ENCODE peak calls at places on chromosomes 4 and X, in eight cellular contexts. One of them, this sample, is unnamed.

GRCh38 chr4:110265001-110265400 is 66.6 kb upstream of the ELOVL6 start:
- DNase-seq in T-helper 2 cell: no peak
- DNase-seq in MCF 10A: no peak
- DNase-seq in heart right ventricle: no peak
- DNase-seq in fibroblast of lung: no peak
- DNase-seq in GDM1: no peak
- DNase-seq in substantia nigra: no peak
- DNase-seq in lung: no peak
- DNase-seq in this sample: no peak

GRCh38 chr4:166827653-166828052 is 406.6 kb downstream of the SPOCK3 start:
- DNase-seq in fibroblast of lung: no peak
- DNase-seq in T-helper 2 cell: no peak
- DNase-seq in lung: no peak
- DNase-seq in substantia nigra: no peak
- DNase-seq in MCF 10A: no peak
- DNase-seq in heart right ventricle: no peak
- DNase-seq in GDM1: no peak
- DNase-seq in this sample: no peak

GRCh38 chr4:40583850-40584439 is 45.7 kb downstream of the RBM47 start:
- DNase-seq in lung: no peak
- DNase-seq in heart right ventricle: no peak
- DNase-seq in fibroblast of lung: no peak
- DNase-seq in GDM1: no peak
- DNase-seq in MCF 10A: no peak
- DNase-seq in T-helper 2 cell: no peak
- DNase-seq in substantia nigra: no peak
- DNase-seq in this sample: no peak

GRCh38 chr4:125796138-125796537 is 481.4 kb downstream of the FAT4 start:
- DNase-seq in T-helper 2 cell: no peak
- DNase-seq in MCF 10A: no peak
- DNase-seq in GDM1: no peak
- DNase-seq in lung: no peak
- DNase-seq in substantia nigra: no peak
- DNase-seq in fibroblast of lung: peak; percentile 24
- DNase-seq in heart right ventricle: no peak
- DNase-seq in this sample: no peak

GRCh38 chr4:54959656-54960055 is 165.7 kb downstream of the KDR start:
- DNase-seq in lung: no peak
- DNase-seq in fibroblast of lung: peak; percentile 47
- DNase-seq in GDM1: no peak
- DNase-seq in MCF 10A: no peak
- DNase-seq in heart right ventricle: no peak
- DNase-seq in substantia nigra: no peak
- DNase-seq in T-helper 2 cell: no peak
- DNase-seq in this sample: no peak

GRCh38 chrX:27008486-27008885 is 454.7 kb downstream of the PPP4R3C start:
- DNase-seq in lung: no peak
- DNase-seq in MCF 10A: no peak
- DNase-seq in heart right ventricle: no peak
- DNase-seq in fibroblast of lung: no peak
- DNase-seq in substantia nigra: no peak
- DNase-seq in T-helper 2 cell: no peak
- DNase-seq in GDM1: no peak
- DNase-seq in this sample: no peak

GRCh38 chrX:13167444-13168207 is 123.2 kb upstream of the FAM9C start:
- DNase-seq in MCF 10A: peak; percentile 11
- DNase-seq in heart right ventricle: peak; percentile 45
- DNase-seq in GDM1: no peak
- DNase-seq in lung: no peak
- DNase-seq in fibroblast of lung: no peak
- DNase-seq in substantia nigra: no peak
- DNase-seq in T-helper 2 cell: no peak
- DNase-seq in this sample: no peak

GRCh38 chr4:114867291-114867690 is 246.1 kb downstream of the NDST4 start:
- DNase-seq in heart right ventricle: no peak
- DNase-seq in lung: no peak
- DNase-seq in substantia nigra: no peak
- DNase-seq in T-helper 2 cell: no peak
- DNase-seq in GDM1: peak; percentile 1
- DNase-seq in MCF 10A: no peak
- DNase-seq in fibroblast of lung: no peak
- DNase-seq in this sample: no peak

GRCh38 chrX:153780678-153781427 is at the start of gene SRPK3:
- DNase-seq in MCF 10A: no peak
- DNase-seq in substantia nigra: no peak
- DNase-seq in heart right ventricle: no peak
- DNase-seq in GDM1: no peak
- DNase-seq in T-helper 2 cell: no peak
- DNase-seq in lung: no peak
- DNase-seq in fibroblast of lung: no peak
- DNase-seq in this sample: no peak

GRCh38 chr4:125397226-125397625 is 82.5 kb downstream of the FAT4 start:
- DNase-seq in substantia nigra: no peak
- DNase-seq in MCF 10A: peak; percentile 12
- DNase-seq in heart right ventricle: no peak
- DNase-seq in lung: no peak
- DNase-seq in T-helper 2 cell: no peak
- DNase-seq in fibroblast of lung: no peak
- DNase-seq in GDM1: no peak
- DNase-seq in this sample: no peak

GRCh38 chr4:15515106-15515505 is 45.4 kb downstream of the CC2D2A start:
- DNase-seq in MCF 10A: no peak
- DNase-seq in GDM1: no peak
- DNase-seq in heart right ventricle: no peak
- DNase-seq in T-helper 2 cell: no peak
- DNase-seq in substantia nigra: no peak
- DNase-seq in fibroblast of lung: no peak
- DNase-seq in lung: no peak
- DNase-seq in this sample: no peak

GRCh38 chrX:153689654-153690465 is 2.1 kb downstream of the SLC6A8 start:
- DNase-seq in MCF 10A: peak; percentile 57
- DNase-seq in lung: no peak
- DNase-seq in GDM1: no peak
- DNase-seq in fibroblast of lung: no peak
- DNase-seq in substantia nigra: no peak
- DNase-seq in T-helper 2 cell: no peak
- DNase-seq in heart right ventricle: no peak
- DNase-seq in this sample: no peak

GRCh38 chrX:99142745-99143144 is 1267.3 kb downstream of the PCDH19 start:
- DNase-seq in substantia nigra: no peak
- DNase-seq in lung: no peak
- DNase-seq in heart right ventricle: no peak
- DNase-seq in fibroblast of lung: no peak
- DNase-seq in GDM1: no peak
- DNase-seq in MCF 10A: no peak
- DNase-seq in T-helper 2 cell: no peak
- DNase-seq in this sample: no peak

GRCh38 chrX:52262195-52262546 is 77.5 kb downstream of the MAGED4 start:
- DNase-seq in heart right ventricle: no peak
- DNase-seq in lung: no peak
- DNase-seq in T-helper 2 cell: no peak
- DNase-seq in MCF 10A: no peak
- DNase-seq in GDM1: no peak
- DNase-seq in fibroblast of lung: no peak
- DNase-seq in substantia nigra: no peak
- DNase-seq in this sample: no peak

GRCh38 chr4:61831987-61832386 is 631.9 kb downstream of the ADGRL3 start:
- DNase-seq in heart right ventricle: no peak
- DNase-seq in lung: no peak
- DNase-seq in MCF 10A: no peak
- DNase-seq in fibroblast of lung: no peak
- DNase-seq in T-helper 2 cell: no peak
- DNase-seq in substantia nigra: no peak
- DNase-seq in GDM1: no peak
- DNase-seq in this sample: no peak

GRCh38 chr4:27084685-27085356 is 224.2 kb downstream of the STIM2 start:
- DNase-seq in MCF 10A: no peak
- DNase-seq in fibroblast of lung: peak; percentile 26
- DNase-seq in substantia nigra: peak; percentile 12
- DNase-seq in GDM1: no peak
- DNase-seq in lung: no peak
- DNase-seq in T-helper 2 cell: no peak
- DNase-seq in heart right ventricle: no peak
- DNase-seq in this sample: no peak

GRCh38 chrX:101230636-101231035 is 11.1 kb downstream of the DRP2 start:
- DNase-seq in GDM1: no peak
- DNase-seq in heart right ventricle: no peak
- DNase-seq in MCF 10A: peak; percentile 11
- DNase-seq in substantia nigra: no peak
- DNase-seq in T-helper 2 cell: no peak
- DNase-seq in fibroblast of lung: peak; percentile 1
- DNase-seq in lung: no peak
- DNase-seq in this sample: no peak

GRCh38 chr4:154999950-155000578 is 208.4 kb upstream of the NPY2R start:
- DNase-seq in heart right ventricle: no peak
- DNase-seq in MCF 10A: no peak
- DNase-seq in lung: no peak
- DNase-seq in fibroblast of lung: peak; percentile 19
- DNase-seq in GDM1: no peak
- DNase-seq in substantia nigra: no peak
- DNase-seq in T-helper 2 cell: no peak
- DNase-seq in this sample: no peak

GRCh38 chrX:13028871-13029336 is 15.5 kb downstream of the FAM9C start:
- DNase-seq in fibroblast of lung: no peak
- DNase-seq in T-helper 2 cell: no peak
- DNase-seq in GDM1: no peak
- DNase-seq in heart right ventricle: no peak
- DNase-seq in MCF 10A: peak; percentile 61
- DNase-seq in lung: no peak
- DNase-seq in substantia nigra: no peak
- DNase-seq in this sample: no peak

GRCh38 chr4:5510506-5510905 is 197.9 kb downstream of the EVC2 start:
- DNase-seq in substantia nigra: no peak
- DNase-seq in fibroblast of lung: no peak
- DNase-seq in GDM1: no peak
- DNase-seq in heart right ventricle: no peak
- DNase-seq in T-helper 2 cell: no peak
- DNase-seq in MCF 10A: no peak
- DNase-seq in lung: no peak
- DNase-seq in this sample: no peak

GRCh38 chr4:112379306-112379705 is 82.1 kb downstream of the ALPK1 start:
- DNase-seq in substantia nigra: no peak
- DNase-seq in T-helper 2 cell: no peak
- DNase-seq in heart right ventricle: no peak
- DNase-seq in fibroblast of lung: no peak
- DNase-seq in MCF 10A: no peak
- DNase-seq in lung: no peak
- DNase-seq in GDM1: no peak
- DNase-seq in this sample: no peak

GRCh38 chr4:101707596-101707995 is 82.9 kb upstream of the BANK1 start:
- DNase-seq in T-helper 2 cell: no peak
- DNase-seq in fibroblast of lung: no peak
- DNase-seq in substantia nigra: no peak
- DNase-seq in MCF 10A: no peak
- DNase-seq in heart right ventricle: no peak
- DNase-seq in GDM1: no peak
- DNase-seq in lung: no peak
- DNase-seq in this sample: no peak

GRCh38 chr4:5980436-5981155 is 37.6 kb downstream of the C4orf50 start:
- DNase-seq in lung: no peak
- DNase-seq in T-helper 2 cell: no peak
- DNase-seq in heart right ventricle: no peak
- DNase-seq in substantia nigra: no peak
- DNase-seq in GDM1: no peak
- DNase-seq in MCF 10A: peak; percentile 5
- DNase-seq in fibroblast of lung: peak; percentile 2
- DNase-seq in this sample: no peak

GRCh38 chr4:122744229-122744628 is 11.7 kb downstream of the BBS12 start:
- DNase-seq in fibroblast of lung: peak; percentile 77
- DNase-seq in T-helper 2 cell: no peak
- DNase-seq in GDM1: no peak
- DNase-seq in heart right ventricle: no peak
- DNase-seq in substantia nigra: no peak
- DNase-seq in MCF 10A: peak; percentile 76
- DNase-seq in lung: no peak
- DNase-seq in this sample: no peak

GRCh38 chrX:45771560-45772340 is 571.1 kb upstream of the DIPK2B start:
- DNase-seq in T-helper 2 cell: peak; percentile 10
- DNase-seq in lung: no peak
- DNase-seq in substantia nigra: no peak
- DNase-seq in GDM1: peak; percentile 50
- DNase-seq in MCF 10A: no peak
- DNase-seq in heart right ventricle: peak; percentile 7
- DNase-seq in fibroblast of lung: peak; percentile 81
- DNase-seq in this sample: no peak

GRCh38 chr4:131370846-131371245 is 1778.2 kb upstream of the PCDH10 start:
- DNase-seq in lung: no peak
- DNase-seq in GDM1: no peak
- DNase-seq in MCF 10A: peak; percentile 22
- DNase-seq in fibroblast of lung: no peak
- DNase-seq in heart right ventricle: no peak
- DNase-seq in substantia nigra: no peak
- DNase-seq in T-helper 2 cell: no peak
- DNase-seq in this sample: no peak

GRCh38 chrX:22186165-22186564 is 86.5 kb upstream of the CBLL2 start:
- DNase-seq in heart right ventricle: no peak
- DNase-seq in lung: no peak
- DNase-seq in GDM1: no peak
- DNase-seq in T-helper 2 cell: no peak
- DNase-seq in substantia nigra: no peak
- DNase-seq in MCF 10A: no peak
- DNase-seq in fibroblast of lung: no peak
- DNase-seq in this sample: no peak

GRCh38 chr4:10018818-10019438 is 2.4 kb downstream of the SLC2A9 start:
- DNase-seq in lung: peak; percentile 97
- DNase-seq in T-helper 2 cell: peak; percentile 84
- DNase-seq in substantia nigra: peak; percentile 84
- DNase-seq in GDM1: peak; percentile 42
- DNase-seq in fibroblast of lung: peak; percentile 93
- DNase-seq in MCF 10A: peak; percentile 98
- DNase-seq in heart right ventricle: peak; percentile 99
- DNase-seq in this sample: peak; percentile 82

GRCh38 chr4:4869731-4870483 is 10.4 kb downstream of the MSX1 start:
- DNase-seq in GDM1: no peak
- DNase-seq in substantia nigra: no peak
- DNase-seq in T-helper 2 cell: no peak
- DNase-seq in lung: no peak
- DNase-seq in MCF 10A: no peak
- DNase-seq in heart right ventricle: no peak
- DNase-seq in fibroblast of lung: no peak
- DNase-seq in this sample: no peak

GRCh38 chrX:109889289-109890006 is 113.5 kb upstream of the TMEM164 start:
- DNase-seq in T-helper 2 cell: no peak
- DNase-seq in GDM1: peak; percentile 47
- DNase-seq in substantia nigra: no peak
- DNase-seq in fibroblast of lung: peak; percentile 47
- DNase-seq in heart right ventricle: no peak
- DNase-seq in MCF 10A: peak; percentile 18
- DNase-seq in lung: no peak
- DNase-seq in this sample: no peak

GRCh38 chr4:89949782-89950387 is 55.2 kb downstream of the MMRN1 start:
- DNase-seq in GDM1: no peak
- DNase-seq in MCF 10A: peak; percentile 21
- DNase-seq in lung: no peak
- DNase-seq in substantia nigra: no peak
- DNase-seq in heart right ventricle: no peak
- DNase-seq in T-helper 2 cell: no peak
- DNase-seq in fibroblast of lung: no peak
- DNase-seq in this sample: no peak

GRCh38 chr4:151781026-151781425 is 20.2 kb upstream of the GATB start:
- DNase-seq in fibroblast of lung: no peak
- DNase-seq in heart right ventricle: peak; percentile 69
- DNase-seq in T-helper 2 cell: no peak
- DNase-seq in MCF 10A: no peak
- DNase-seq in GDM1: no peak
- DNase-seq in lung: no peak
- DNase-seq in substantia nigra: peak; percentile 2
- DNase-seq in this sample: no peak

GRCh38 chr4:144183165-144183564 is 42.6 kb upstream of the GYPA start:
- DNase-seq in lung: no peak
- DNase-seq in substantia nigra: no peak
- DNase-seq in MCF 10A: no peak
- DNase-seq in heart right ventricle: no peak
- DNase-seq in T-helper 2 cell: no peak
- DNase-seq in fibroblast of lung: no peak
- DNase-seq in GDM1: no peak
- DNase-seq in this sample: no peak

GRCh38 chrX:17846045-17846444 is 15.1 kb downstream of the RAI2 start:
- DNase-seq in GDM1: no peak
- DNase-seq in lung: no peak
- DNase-seq in MCF 10A: peak; percentile 52
- DNase-seq in fibroblast of lung: no peak
- DNase-seq in heart right ventricle: no peak
- DNase-seq in T-helper 2 cell: no peak
- DNase-seq in substantia nigra: no peak
- DNase-seq in this sample: no peak

This sample was measured in thoracic aorta.